ENCODE peak calls at places on chromosomes 3 and 15, in five cellular contexts. One of them, this sample, is unnamed.

GRCh38 chr15:60138397-60138968 is 134.4 kb downstream of the FOXB1 start:
- DNase-seq in RWPE1: no peak
- DNase-seq in mesothelial cell of epicardium: no peak
- DNase-seq in suprapubic skin: no peak
- DNase-seq in foreskin fibroblast: no peak
- DNase-seq in this sample: no peak

GRCh38 chr3:184982058-184982457 is 170.1 kb downstream of the VPS8 start:
- DNase-seq in suprapubic skin: no peak
- DNase-seq in RWPE1: no peak
- DNase-seq in foreskin fibroblast: no peak
- DNase-seq in mesothelial cell of epicardium: no peak
- DNase-seq in this sample: no peak

GRCh38 chr3:197352382-197352781 is 54.0 kb upstream of the DLG1 start:
- DNase-seq in suprapubic skin: no peak
- DNase-seq in RWPE1: no peak
- DNase-seq in foreskin fibroblast: peak
- DNase-seq in mesothelial cell of epicardium: no peak
- DNase-seq in this sample: peak

GRCh38 chr3:160885791-160886286 is 129.8 kb downstream of the PPM1L start:
- DNase-seq in mesothelial cell of epicardium: peak
- DNase-seq in suprapubic skin: no peak
- DNase-seq in RWPE1: no peak
- DNase-seq in foreskin fibroblast: peak
- DNase-seq in this sample: peak

GRCh38 chr3:113268917-113269316 is 57.6 kb downstream of the BOC start:
- DNase-seq in suprapubic skin: peak
- DNase-seq in mesothelial cell of epicardium: no peak
- DNase-seq in foreskin fibroblast: no peak
- DNase-seq in RWPE1: no peak
- DNase-seq in this sample: no peak

GRCh38 chr3:29071077-29071634 is 209.7 kb upstream of the RBMS3 start:
- DNase-seq in RWPE1: no peak
- DNase-seq in suprapubic skin: no peak
- DNase-seq in foreskin fibroblast: no peak
- DNase-seq in mesothelial cell of epicardium: no peak
- DNase-seq in this sample: peak

GRCh38 chr3:42367903-42368302 is 42.5 kb downstream of the LYZL4 start:
- DNase-seq in RWPE1: no peak
- DNase-seq in mesothelial cell of epicardium: no peak
- DNase-seq in foreskin fibroblast: no peak
- DNase-seq in suprapubic skin: no peak
- DNase-seq in this sample: no peak

GRCh38 chr15:69794643-69795461 is 302.9 kb downstream of the TLE3 start:
- DNase-seq in RWPE1: peak
- DNase-seq in mesothelial cell of epicardium: peak
- DNase-seq in suprapubic skin: peak
- DNase-seq in foreskin fibroblast: peak
- DNase-seq in this sample: peak

GRCh38 chr15:55799287-55800212 is 56.6 kb upstream of the PRTG start:
- DNase-seq in RWPE1: peak
- DNase-seq in suprapubic skin: no peak
- DNase-seq in foreskin fibroblast: no peak
- DNase-seq in mesothelial cell of epicardium: peak
- DNase-seq in this sample: peak

GRCh38 chr3:143078883-143079282 is 40.7 kb upstream of the CHST2 start:
- DNase-seq in RWPE1: peak
- DNase-seq in suprapubic skin: no peak
- DNase-seq in mesothelial cell of epicardium: no peak
- DNase-seq in foreskin fibroblast: peak
- DNase-seq in this sample: peak

GRCh38 chr3:178512627-178513026 is 23.6 kb upstream of the KCNMB2 start:
- DNase-seq in RWPE1: no peak
- DNase-seq in mesothelial cell of epicardium: no peak
- DNase-seq in suprapubic skin: no peak
- DNase-seq in foreskin fibroblast: no peak
- DNase-seq in this sample: no peak

GRCh38 chr15:58574612-58575011 is 142.8 kb downstream of the LIPC start:
- DNase-seq in RWPE1: no peak
- DNase-seq in foreskin fibroblast: no peak
- DNase-seq in mesothelial cell of epicardium: no peak
- DNase-seq in suprapubic skin: no peak
- DNase-seq in this sample: no peak

GRCh38 chr15:39154776-39155175 is 426.1 kb upstream of the THBS1 start:
- DNase-seq in foreskin fibroblast: no peak
- DNase-seq in mesothelial cell of epicardium: no peak
- DNase-seq in suprapubic skin: no peak
- DNase-seq in RWPE1: no peak
- DNase-seq in this sample: no peak

GRCh38 chr3:46664188-46664970 is 29.1 kb downstream of the ALS2CL start:
- DNase-seq in foreskin fibroblast: no peak
- DNase-seq in mesothelial cell of epicardium: no peak
- DNase-seq in suprapubic skin: no peak
- DNase-seq in RWPE1: no peak
- DNase-seq in this sample: no peak

GRCh38 chr3:54146383-54147239 is 24.3 kb downstream of the CACNA2D3 start:
- DNase-seq in suprapubic skin: no peak
- DNase-seq in RWPE1: no peak
- DNase-seq in foreskin fibroblast: no peak
- DNase-seq in mesothelial cell of epicardium: peak
- DNase-seq in this sample: peak

GRCh38 chr3:5349343-5349742 is 161.8 kb downstream of the EDEM1 start:
- DNase-seq in foreskin fibroblast: no peak
- DNase-seq in mesothelial cell of epicardium: no peak
- DNase-seq in suprapubic skin: no peak
- DNase-seq in RWPE1: no peak
- DNase-seq in this sample: no peak

GRCh38 chr3:168071535-168071934 is 24.2 kb downstream of the GOLIM4 start:
- DNase-seq in foreskin fibroblast: peak
- DNase-seq in suprapubic skin: no peak
- DNase-seq in RWPE1: peak
- DNase-seq in mesothelial cell of epicardium: no peak
- DNase-seq in this sample: peak

GRCh38 chr3:197371521-197372075 is 73.2 kb upstream of the DLG1 start:
- DNase-seq in mesothelial cell of epicardium: peak
- DNase-seq in suprapubic skin: no peak
- DNase-seq in foreskin fibroblast: no peak
- DNase-seq in RWPE1: no peak
- DNase-seq in this sample: no peak

GRCh38 chr3:16200411-16200810 is 25.9 kb downstream of the GALNT15 start:
- DNase-seq in suprapubic skin: no peak
- DNase-seq in foreskin fibroblast: no peak
- DNase-seq in RWPE1: no peak
- DNase-seq in mesothelial cell of epicardium: no peak
- DNase-seq in this sample: peak

GRCh38 chr3:149646181-149646766 is 11.6 kb downstream of the WWTR1 start:
- DNase-seq in suprapubic skin: no peak
- DNase-seq in mesothelial cell of epicardium: no peak
- DNase-seq in RWPE1: peak
- DNase-seq in foreskin fibroblast: peak
- DNase-seq in this sample: peak

GRCh38 chr3:106339551-106339950 is 470.7 kb upstream of the CBLB start:
- DNase-seq in RWPE1: no peak
- DNase-seq in suprapubic skin: no peak
- DNase-seq in mesothelial cell of epicardium: no peak
- DNase-seq in foreskin fibroblast: no peak
- DNase-seq in this sample: no peak

GRCh38 chr3:107184375-107184774 is 192.9 kb upstream of the CCDC54 start:
- DNase-seq in suprapubic skin: no peak
- DNase-seq in foreskin fibroblast: peak
- DNase-seq in RWPE1: no peak
- DNase-seq in mesothelial cell of epicardium: no peak
- DNase-seq in this sample: no peak

GRCh38 chr15:98856540-98856907 is 151.1 kb downstream of the PGPEP1L start:
- DNase-seq in foreskin fibroblast: peak
- DNase-seq in RWPE1: no peak
- DNase-seq in mesothelial cell of epicardium: no peak
- DNase-seq in suprapubic skin: no peak
- DNase-seq in this sample: no peak

GRCh38 chr3:81173514-81173913 is 587.9 kb downstream of the GBE1 start:
- DNase-seq in mesothelial cell of epicardium: no peak
- DNase-seq in RWPE1: no peak
- DNase-seq in foreskin fibroblast: no peak
- DNase-seq in suprapubic skin: no peak
- DNase-seq in this sample: peak

GRCh38 chr3:182389041-182389815 is 404.1 kb upstream of the ATP11B start:
- DNase-seq in RWPE1: peak
- DNase-seq in foreskin fibroblast: no peak
- DNase-seq in mesothelial cell of epicardium: no peak
- DNase-seq in suprapubic skin: no peak
- DNase-seq in this sample: peak

GRCh38 chr3:106104078-106104477 is 235.3 kb upstream of the CBLB start:
- DNase-seq in mesothelial cell of epicardium: no peak
- DNase-seq in RWPE1: no peak
- DNase-seq in foreskin fibroblast: no peak
- DNase-seq in suprapubic skin: no peak
- DNase-seq in this sample: no peak

GRCh38 chr15:78726870-78727551 is 84.3 kb downstream of the ADAMTS7 start:
- DNase-seq in foreskin fibroblast: no peak
- DNase-seq in mesothelial cell of epicardium: no peak
- DNase-seq in suprapubic skin: no peak
- DNase-seq in RWPE1: peak
- DNase-seq in this sample: peak

GRCh38 chr3:122629763-122630162 is 50.9 kb upstream of the PARP14 start:
- DNase-seq in foreskin fibroblast: no peak
- DNase-seq in mesothelial cell of epicardium: no peak
- DNase-seq in RWPE1: no peak
- DNase-seq in suprapubic skin: no peak
- DNase-seq in this sample: no peak

GRCh38 chr3:115975353-115975752 is 352.0 kb downstream of the GAP43 start:
- DNase-seq in mesothelial cell of epicardium: no peak
- DNase-seq in RWPE1: peak
- DNase-seq in suprapubic skin: no peak
- DNase-seq in foreskin fibroblast: no peak
- DNase-seq in this sample: peak

DNA sequence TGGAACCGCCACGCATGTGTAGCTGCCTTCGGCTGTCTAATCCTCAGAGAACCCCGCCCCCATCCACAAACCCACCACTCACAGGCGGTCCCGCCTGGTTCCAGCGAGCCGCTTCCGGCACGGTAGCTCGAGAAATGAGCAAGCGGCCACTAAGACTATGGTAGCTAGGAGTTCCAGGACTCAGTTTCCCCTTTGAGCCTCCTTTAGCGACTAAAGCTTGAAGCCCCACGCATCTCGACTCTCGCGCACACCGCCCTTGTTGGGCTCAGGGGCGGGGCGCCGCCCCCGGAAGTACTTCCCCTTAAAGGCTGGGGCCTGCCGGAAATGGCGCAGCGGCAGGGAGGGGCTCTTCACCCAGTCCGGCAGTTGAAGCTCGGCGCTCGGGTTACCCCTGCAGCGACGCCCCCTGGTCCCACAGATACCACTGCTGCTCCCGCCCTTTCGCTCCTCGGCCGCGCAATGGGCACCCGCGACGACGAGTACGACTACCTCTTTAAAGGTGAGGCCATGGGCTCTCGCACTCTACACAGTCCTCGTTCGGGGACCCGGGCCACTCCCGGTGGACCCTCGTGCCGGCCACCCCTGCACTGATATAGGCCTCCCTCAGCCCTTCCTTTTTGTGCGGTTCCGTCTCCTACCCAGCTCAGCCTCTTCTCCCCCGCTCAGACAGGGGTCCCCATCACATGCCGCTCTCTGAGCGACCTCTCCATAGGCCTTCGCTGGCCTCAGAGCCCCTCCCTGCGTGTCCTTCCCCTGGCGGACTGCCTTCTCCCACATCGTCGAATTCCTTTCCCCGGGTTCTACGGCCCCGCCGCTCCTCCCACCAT is at the start of gene RAB11A:
- DNase-seq in foreskin fibroblast: peak
- DNase-seq in mesothelial cell of epicardium: peak
- DNase-seq in suprapubic skin: peak
- DNase-seq in RWPE1: peak
- DNase-seq in this sample: peak
- TF ChIP-seq CTCF in foreskin fibroblast: peak
- TF ChIP-seq CTCF in mesothelial cell of epicardium: no peak
- TF ChIP-seq CTCF in suprapubic skin: peak
- TF ChIP-seq CTCF in RWPE1: peak
- TF ChIP-seq CTCF in this sample: peak

GRCh38 chr15:29115093-29115991 is 154.3 kb downstream of the NSMCE3 start:
- DNase-seq in foreskin fibroblast: no peak
- DNase-seq in RWPE1: no peak
- DNase-seq in mesothelial cell of epicardium: peak
- DNase-seq in suprapubic skin: no peak
- DNase-seq in this sample: no peak
- TF ChIP-seq CTCF in foreskin fibroblast: peak
- TF ChIP-seq CTCF in RWPE1: peak
- TF ChIP-seq CTCF in mesothelial cell of epicardium: peak
- TF ChIP-seq CTCF in suprapubic skin: peak
- TF ChIP-seq CTCF in this sample: no peak

GRCh38 chr15:84819291-84819768 is 2.2 kb downstream of the ALPK3 start:
- DNase-seq in foreskin fibroblast: no peak
- DNase-seq in RWPE1: no peak
- DNase-seq in mesothelial cell of epicardium: no peak
- DNase-seq in suprapubic skin: peak
- DNase-seq in this sample: no peak

GRCh38 chr15:84819791-84820190 is 2.6 kb downstream of the ALPK3 start:
- DNase-seq in foreskin fibroblast: no peak
- DNase-seq in suprapubic skin: peak
- DNase-seq in RWPE1: no peak
- DNase-seq in mesothelial cell of epicardium: no peak
- DNase-seq in this sample: no peak

GRCh38 chr15:84823580-84823878 is 6.4 kb downstream of the ALPK3 start:
- DNase-seq in RWPE1: no peak
- DNase-seq in foreskin fibroblast: no peak
- DNase-seq in suprapubic skin: no peak
- DNase-seq in mesothelial cell of epicardium: no peak
- DNase-seq in this sample: no peak

GRCh38 chr15:84822774-84823579 is 5.8 kb downstream of the ALPK3 start:
- DNase-seq in foreskin fibroblast: no peak
- DNase-seq in RWPE1: no peak
- DNase-seq in suprapubic skin: peak
- DNase-seq in mesothelial cell of epicardium: no peak
- DNase-seq in this sample: no peak

DNA sequence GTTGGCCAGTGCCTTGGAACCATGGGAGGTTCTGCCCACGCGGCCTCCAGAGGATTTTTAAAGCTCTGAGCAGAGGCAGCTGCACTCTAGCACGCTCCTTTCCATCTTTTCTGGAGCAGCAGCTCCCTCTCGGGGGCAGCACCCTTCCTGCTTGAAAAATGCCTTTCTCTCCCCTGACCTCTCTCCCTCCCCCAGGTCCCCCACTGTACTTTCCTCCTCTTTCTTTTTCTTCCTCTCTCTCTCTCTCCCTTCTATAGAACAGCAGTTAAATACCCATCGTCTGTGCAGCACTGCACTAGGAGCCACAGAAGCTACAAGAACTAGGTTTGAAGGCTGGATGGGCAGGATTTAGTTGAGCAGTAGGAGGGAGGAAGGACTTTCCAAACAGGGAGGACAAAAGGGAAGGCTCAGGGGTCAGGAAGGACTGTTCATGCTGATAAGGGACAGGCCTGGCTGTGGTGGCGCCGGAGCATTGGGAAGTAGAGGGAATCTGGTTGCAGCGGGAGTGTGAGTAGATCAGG is 4.4 kb downstream of the ALPK3 start:
- DNase-seq in RWPE1: no peak
- DNase-seq in mesothelial cell of epicardium: no peak
- DNase-seq in suprapubic skin: peak
- DNase-seq in foreskin fibroblast: no peak
- DNase-seq in this sample: no peak
- TF ChIP-seq CTCF in RWPE1: no peak
- TF ChIP-seq CTCF in mesothelial cell of epicardium: no peak
- TF ChIP-seq CTCF in suprapubic skin: no peak
- TF ChIP-seq CTCF in foreskin fibroblast: no peak
- TF ChIP-seq CTCF in this sample: no peak

GRCh38 chr15:41858756-41859155 is 20.1 kb downstream of the PLA2G4B start:
- DNase-seq in RWPE1: no peak
- DNase-seq in suprapubic skin: no peak
- DNase-seq in mesothelial cell of epicardium: no peak
- DNase-seq in foreskin fibroblast: no peak
- DNase-seq in this sample: no peak
- TF ChIP-seq CTCF in RWPE1: no peak
- TF ChIP-seq CTCF in suprapubic skin: no peak
- TF ChIP-seq CTCF in mesothelial cell of epicardium: no peak
- TF ChIP-seq CTCF in foreskin fibroblast: no peak
- TF ChIP-seq CTCF in this sample: no peak

This sample was measured in MCF 10A.